ENCODE peak calls at places on chromosomes 1 and 21, in four cellular contexts. E is WTC11, L is GM12878, T is K562. P is an unnamed sample.

GRCh38 chr1:149917590-149918144 is at the start of gene SV2A:
- DNase-seq in E (peak), L (no peak), T (no peak), P (peak)

GRCh38 chr1:59494145-59494824 is 197.4 kb downstream of the FGGY start:
- DNase-seq in E (no peak), L (no peak), T (no peak), P (no peak)

GRCh38 chr1:183877321-183877720 is 72.4 kb downstream of the RGL1 start:
- DNase-seq in E (no peak), L (no peak), T (no peak), P (no peak)

GRCh38 chr1:22317231-22317919 is 134.3 kb upstream of the ZBTB40 start:
- DNase-seq in E (peak), L (no peak), T (peak), P (no peak)

GRCh38 chr1:53643061-53643880 is 95.7 kb downstream of the GLIS1 start:
- DNase-seq in E (peak), L (no peak), T (no peak), P (no peak)

GRCh38 chr21:38297193-38297592 is 40.4 kb downstream of the KCNJ15 start:
- DNase-seq in E (no peak), L (no peak), T (no peak), P (no peak)

GRCh38 chr21:33951276-33952178 is 35.9 kb upstream of the ATP5PO start:
- DNase-seq in E (no peak), L (peak), T (no peak), P (no peak)

GRCh38 chr1:197810812-197811211 is 35.5 kb upstream of the DENND1B start:
- DNase-seq in E (no peak), L (no peak), T (no peak), P (no peak)

GRCh38 chr1:36771222-36771621 is 263.1 kb downstream of the GRIK3 start:
- DNase-seq in E (peak), L (no peak), T (no peak), P (no peak)

GRCh38 chr1:183139281-183139942 is 46.7 kb upstream of the LAMC2 start:
- DNase-seq in E (no peak), L (no peak), T (no peak), P (peak)

GRCh38 chr1:237911911-237912310 is 21.2 kb upstream of the ZP4 start:
- DNase-seq in E (no peak), L (no peak), T (no peak), P (no peak)

GRCh38 chr1:153659175-153659534 is 652 bp downstream of the SNAPIN start:
- DNase-seq in E (no peak), L (no peak), T (no peak), P (no peak)

GRCh38 chr1:212721388-212722247 is 22.0 kb upstream of the BATF3 start:
- DNase-seq in E (no peak), L (no peak), T (peak), P (peak)

GRCh38 chr21:45356653-45357435 is 48.1 kb upstream of the COL18A1 start:
- DNase-seq in E (no peak), L (no peak), T (no peak), P (peak)

GRCh38 chr1:67339623-67340343 is 32.1 kb downstream of the IL12RB2 start:
- DNase-seq in E (no peak), L (peak), T (peak), P (no peak)

GRCh38 chr1:201551877-201552731 is 13.2 kb downstream of the NAV1 start:
- DNase-seq in E (no peak), L (no peak), T (peak), P (no peak)

GRCh38 chr1:21296509-21297354 is 6.5 kb upstream of the ECE1 start:
- DNase-seq in E (no peak), L (no peak), T (no peak), P (no peak)

GRCh38 chr1:214542275-214543199 is 8.9 kb downstream of the PTPN14 start:
- DNase-seq in E (no peak), L (no peak), T (no peak), P (no peak)

GRCh38 chr1:96187027-96187426 is 534.6 kb upstream of the PTBP2 start:
- DNase-seq in E (no peak), L (no peak), T (no peak), P (no peak)
- TF ChIP-seq NR2C2 in E (no peak), L (no peak), T (no peak), P (no peak)

GRCh38 chr1:226489718-226490440 is 58.7 kb upstream of the STUM start:
- DNase-seq in E (no peak), L (no peak), T (no peak), P (no peak)

GRCh38 chr1:226485192-226485591 is 63.4 kb upstream of the STUM start:
- DNase-seq in E (no peak), L (no peak), T (no peak), P (no peak)

GRCh38 chr1:226490441-226490809 is 58.1 kb upstream of the STUM start:
- DNase-seq in E (no peak), L (no peak), T (no peak), P (no peak)

GRCh38 chr1:226486163-226486562 is 62.4 kb upstream of the STUM start:
- DNase-seq in E (no peak), L (no peak), T (no peak), P (no peak)

GRCh38 chr1:226487921-226488320 is 60.6 kb upstream of the STUM start:
- DNase-seq in E (no peak), L (no peak), T (no peak), P (no peak)
- TF ChIP-seq NR2C2 in E (no peak), L (no peak), T (no peak), P (no peak)

DNA sequence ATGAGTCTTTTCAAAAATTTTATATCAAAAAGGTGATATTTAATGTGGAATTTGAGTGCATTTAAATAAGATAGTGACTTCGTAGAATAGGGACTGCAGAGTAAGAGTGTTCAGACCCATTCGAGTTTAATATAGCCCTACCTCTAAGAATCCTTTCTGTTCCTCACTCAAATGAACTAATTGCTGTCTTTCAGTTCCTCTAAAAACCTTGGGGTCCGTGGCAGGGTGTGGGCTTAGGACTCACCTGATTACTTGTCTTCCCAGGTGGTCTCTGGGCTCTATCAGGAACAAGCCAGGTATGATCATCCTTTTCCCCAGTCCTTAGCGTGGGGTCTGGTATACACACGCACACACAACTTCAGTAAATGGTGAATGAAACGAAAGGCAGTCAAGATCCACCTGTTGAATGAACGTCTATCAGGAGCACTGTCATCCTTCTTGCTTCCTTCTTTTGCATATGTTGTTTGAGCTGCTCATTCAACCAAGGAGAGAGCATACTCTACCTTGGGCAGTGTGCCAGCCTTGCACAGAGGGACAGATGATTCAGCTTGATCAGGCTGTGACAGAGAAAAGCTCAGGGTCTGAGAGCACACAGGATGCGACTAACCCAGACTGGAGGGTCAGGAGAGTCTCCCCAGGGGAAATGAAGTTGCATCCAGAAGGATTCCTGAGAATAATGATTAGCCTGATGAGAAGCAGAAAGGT is 1.2 kb upstream of the RNF11 start:
- DNase-seq in E (no peak), L (peak), T (peak), P (peak)
- TF ChIP-seq NR2C2 in E (no peak), L (no peak), T (no peak), P (no peak)

GRCh38 chr1:202806845-202807366 is 1.3 kb downstream of the KDM5B start:
- DNase-seq in E (peak), L (no peak), T (peak), P (no peak)
- TF ChIP-seq NR2C2 in E (no peak), L (no peak), T (no peak), P (no peak)

GRCh38 chr1:111481387-111482221 is 7.8 kb downstream of the C1orf162 start:
- DNase-seq in E (peak), L (peak), T (peak), P (peak)
- TF ChIP-seq NR2C2 in E (no peak), L (no peak), T (no peak), P (no peak)

DNA sequence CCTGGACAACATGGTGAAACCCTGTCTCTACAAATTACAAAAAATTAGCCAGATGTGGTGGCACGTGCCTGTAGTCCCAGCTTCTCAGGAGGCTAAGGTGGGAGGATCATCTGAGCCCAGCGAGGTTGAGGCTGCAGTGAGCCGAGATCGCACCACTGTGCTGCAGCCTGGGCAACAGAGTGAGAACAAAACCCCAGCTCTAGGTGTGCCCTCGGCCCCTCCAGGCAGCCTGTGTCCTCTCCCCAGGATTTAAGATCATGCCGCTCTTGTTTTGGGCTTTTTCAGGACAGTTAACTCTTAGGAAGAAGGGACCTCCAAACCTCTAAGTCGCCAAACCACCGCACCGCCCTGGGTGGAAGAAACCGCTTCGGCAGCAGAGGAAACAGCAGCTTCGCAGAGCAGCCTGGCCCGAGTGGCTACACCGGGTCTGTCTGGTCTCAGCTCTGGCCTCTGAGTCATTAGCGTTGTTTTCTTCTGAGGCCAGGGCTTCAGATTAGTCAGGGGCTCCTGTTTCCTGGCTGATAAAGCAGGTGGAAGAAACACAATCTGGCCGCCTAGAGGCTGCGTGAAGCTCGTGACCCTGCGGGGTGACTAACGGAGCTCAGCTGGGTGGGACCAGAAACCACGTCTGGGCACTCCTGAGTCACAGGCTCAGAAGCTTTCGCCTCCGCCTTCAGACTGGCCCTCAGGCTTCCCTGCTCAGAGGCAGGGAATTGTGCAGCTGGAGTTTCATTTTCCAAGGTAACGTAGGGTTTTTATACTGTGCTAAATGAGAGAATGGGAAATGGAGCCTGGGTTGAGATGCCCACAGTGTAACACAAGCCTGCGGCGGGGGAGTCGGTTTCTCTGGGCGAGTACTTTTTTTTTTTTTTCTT is 44.7 kb downstream of the CHAF1B start:
- DNase-seq in E (peak), L (peak), T (peak), P (peak)
- TF ChIP-seq NR2C2 in E (no peak), L (no peak), T (peak), P (no peak)

GRCh38 chr1:233473549-233474204 is 140.2 kb upstream of the KCNK1 start:
- DNase-seq in E (no peak), L (no peak), T (no peak), P (no peak)

GRCh38 chr1:233465745-233466343 is 138.3 kb downstream of the MAP3K21 start:
- DNase-seq in E (no peak), L (no peak), T (no peak), P (no peak)

GRCh38 chr1:233470738-233471499 is 143.0 kb upstream of the KCNK1 start:
- DNase-seq in E (no peak), L (no peak), T (no peak), P (no peak)
- TF ChIP-seq NR2C2 in E (no peak), L (no peak), T (no peak), P (no peak)

P was measured in HepG2.